ENCODE peak calls at places on chromosome X, in five cellular contexts. F is psoas muscle, Z is right lobe of liver, K is tibial nerve, O is tibial artery. C is an unnamed sample. For H3K4me1, the result is how much of the 10 kb centered on the place peaks cover.

GRCh38 chrX:133045986-133046385 is 50.9 kb downstream of the USP26 start:
- DNase-seq in F (no peak), Z (no peak), K (no peak), O (no peak), C (no peak)

GRCh38 chrX:16839852-16840460 is 30.2 kb downstream of the RBBP7 start:
- DNase-seq in F (peak), Z (no peak), K (no peak), O (no peak), C (no peak)

GRCh38 chrX:45230410-45230809 is 29.7 kb upstream of the DIPK2B start:
- DNase-seq in F (no peak), Z (no peak), K (no peak), O (no peak), C (no peak)

GRCh38 chrX:128020701-128021100 is 31.5 kb downstream of the ACTRT1 start:
- DNase-seq in F (no peak), Z (no peak), K (no peak), O (no peak), C (no peak)

GRCh38 chrX:104166735-104167436 is 633 bp downstream of the FAM199X start:
- DNase-seq in F (no peak), Z (peak), K (peak), O (peak), C (no peak)

GRCh38 chrX:108123591-108124366 is 32.2 kb downstream of the ATG4A start:
- DNase-seq in F (no peak), Z (no peak), K (no peak), O (no peak), C (no peak)

GRCh38 chrX:125439194-125439849 is 119.7 kb downstream of the TEX13C start:
- DNase-seq in F (no peak), Z (no peak), K (no peak), O (no peak), C (no peak)

GRCh38 chrX:2892816-2893215 is 36.3 kb downstream of the ARSD start:
- DNase-seq in F (no peak), Z (no peak), K (no peak), O (no peak), C (no peak)

GRCh38 chrX:47316276-47317025 is 53.9 kb upstream of the ZNF157 start:
- DNase-seq in F (no peak), Z (no peak), K (no peak), O (no peak), C (no peak)

GRCh38 chrX:97057349-97057909 is 173.7 kb downstream of the RPA4 start:
- DNase-seq in F (no peak), Z (no peak), K (no peak), O (no peak), C (no peak)

GRCh38 chrX:1477801-1478458 is 25.2 kb upstream of the ASMTL start:
- DNase-seq in F (no peak), Z (no peak), K (no peak), O (no peak), C (no peak)

GRCh38 chrX:76253432-76253831 is 80.6 kb downstream of the PBDC1 start:
- DNase-seq in F (no peak), Z (no peak), K (peak), O (no peak), C (no peak)

GRCh38 chrX:1239681-1240142 is 27.3 kb upstream of the CRLF2 start:
- DNase-seq in F (peak), Z (peak), K (peak), O (peak), C (peak)

GRCh38 chrX:72478351-72478750 is 94.3 kb downstream of the HDAC8 start:
- DNase-seq in F (no peak), Z (peak), K (no peak), O (no peak), C (no peak)

GRCh38 chrX:129956765-129957164 is 25.7 kb upstream of the BCORL1 start:
- DNase-seq in F (no peak), Z (no peak), K (no peak), O (no peak), C (no peak)

GRCh38 chrX:107691024-107691448 is 62.7 kb downstream of the PRPS1 start:
- DNase-seq in F (no peak), Z (no peak), K (no peak), O (no peak), C (no peak)

GRCh38 chrX:24229967-24230366 is 80.4 kb downstream of the ZFX start:
- DNase-seq in F (no peak), Z (no peak), K (no peak), O (no peak), C (no peak)

GRCh38 chrX:22559506-22559905 is 286.8 kb downstream of the CBLL2 start:
- DNase-seq in F (no peak), Z (no peak), K (no peak), O (no peak), C (no peak)

GRCh38 chrX:22060451-22060940 is 28.4 kb downstream of the PHEX start:
- DNase-seq in F (no peak), Z (no peak), K (no peak), O (no peak), C (no peak)

GRCh38 chrX:84322083-84322827 is 134.3 kb upstream of the RPS6KA6 start:
- DNase-seq in F (no peak), Z (no peak), K (no peak), O (no peak), C (no peak)

GRCh38 chrX:1481636-1482529 is 29.2 kb upstream of the ASMTL start:
- DNase-seq in F (peak), Z (peak), K (peak), O (peak), C (peak)

GRCh38 chrX:96140796-96141195 is 543.8 kb upstream of the DIAPH2 start:
- DNase-seq in F (no peak), Z (no peak), K (no peak), O (no peak), C (no peak)

GRCh38 chrX:133185119-133185518 is 33.0 kb downstream of the TFDP3 start:
- DNase-seq in F (no peak), Z (no peak), K (no peak), O (no peak), C (no peak)

GRCh38 chrX:131792789-131793462 is 230.2 kb upstream of the STK26 start:
- DNase-seq in F (peak), Z (peak), K (no peak), O (no peak), C (peak)

GRCh38 chrX:19064175-19064574 is 58.1 kb downstream of the ADGRG2 start:
- DNase-seq in F (no peak), Z (no peak), K (no peak), O (no peak), C (no peak)

GRCh38 chrX:15948318-15948660 is 93.7 kb upstream of the AP1S2 start:
- DNase-seq in F (no peak), Z (no peak), K (no peak), O (no peak), C (no peak)

GRCh38 chrX:110395877-110396276 is 37.2 kb downstream of the RTL9 start:
- DNase-seq in F (no peak), Z (no peak), K (no peak), O (no peak), C (no peak)

GRCh38 chrX:12997898-12998687 is 23.2 kb downstream of the TMSB4X start:
- DNase-seq in F (no peak), Z (no peak), K (no peak), O (no peak), C (no peak)
- H3K4me1 ChIP-seq in F (under half), Z (under half), K (under half), O (under half), C (under half)

GRCh38 chrX:154015581-154016264 is 4.0 kb downstream of the IRAK1 start:
- DNase-seq in F (no peak), Z (no peak), K (no peak), O (no peak), C (no peak)
- H3K4me1 ChIP-seq in F (under half), Z (under half), K (under half), O (under half), C (under half)

GRCh38 chrX:154327026-154327820 is 31.6 kb downstream of the TKTL1 start:
- DNase-seq in F (no peak), Z (no peak), K (no peak), O (no peak), C (no peak)

GRCh38 chrX:154322890-154323289 is 27.3 kb downstream of the TKTL1 start:
- DNase-seq in F (no peak), Z (peak), K (no peak), O (no peak), C (no peak)

GRCh38 chrX:154323537-154323936 is 27.9 kb downstream of the TKTL1 start:
- DNase-seq in F (no peak), Z (peak), K (no peak), O (no peak), C (no peak)

GRCh38 chrX:154328646-154329045 is 33.1 kb downstream of the TKTL1 start:
- DNase-seq in F (no peak), Z (peak), K (no peak), O (no peak), C (no peak)

DNA sequence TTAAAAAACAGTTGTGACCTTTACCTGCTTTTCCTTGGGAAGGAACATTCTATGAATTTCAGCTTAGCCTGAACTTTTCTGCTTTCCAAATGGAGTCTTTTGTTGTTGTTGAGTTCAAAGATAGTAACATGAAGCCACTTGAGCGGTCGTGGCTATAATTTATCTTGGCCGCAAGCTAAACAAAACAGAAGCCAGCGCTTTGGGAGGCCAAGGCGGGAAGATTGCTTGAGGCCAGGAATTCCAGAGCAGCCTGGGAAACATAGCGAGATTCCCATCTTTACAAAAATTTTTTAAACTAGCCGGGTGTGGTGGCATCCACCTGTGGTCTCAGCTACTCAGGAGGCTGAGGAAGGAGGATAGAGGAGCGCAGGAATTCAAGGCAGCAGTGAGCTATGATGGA is 29.9 kb downstream of the TKTL1 start:
- DNase-seq in F (no peak), Z (no peak), K (no peak), O (no peak), C (no peak)
- H3K4me1 ChIP-seq in F (under half), Z (under half), K (under half), O (under half), C (under half)

GRCh38 chrX:68433155-68433980 is at the start of gene OPHN1:
- DNase-seq in F (peak), Z (peak), K (peak), O (peak), C (peak)
- H3K4me1 ChIP-seq in F (under half), Z (under half), K (under half), O (under half), C (under half)

GRCh38 chrX:138917781-138918180 is 206.3 kb upstream of the FGF13 start:
- DNase-seq in F (no peak), Z (no peak), K (no peak), O (no peak), C (no peak)
- H3K4me1 ChIP-seq in F (under half), Z (under half), K (under half), O (under half), C (under half)

C was measured in lung.